ENCODE peak calls at places on chromosomes 5 and 9, in five cellular contexts. One of them, this sample, is unnamed.

GRCh38 chr9:136799079-136799853 is 3.1 kb downstream of the CCDC183 start:
- DNase-seq in SK-N-SH: no peak
- DNase-seq in K562: no peak
- DNase-seq in HepG2: peak
- DNase-seq in GM12878: no peak
- DNase-seq in this sample: no peak

GRCh38 chr5:31204955-31205354 is 11.5 kb downstream of the CDH6 start:
- DNase-seq in K562: no peak
- DNase-seq in HepG2: no peak
- DNase-seq in SK-N-SH: no peak
- DNase-seq in GM12878: no peak
- DNase-seq in this sample: no peak

GRCh38 chr9:28135571-28135970 is 562.3 kb upstream of the C9orf72 start:
- DNase-seq in K562: no peak
- DNase-seq in HepG2: no peak
- DNase-seq in GM12878: no peak
- DNase-seq in SK-N-SH: no peak
- DNase-seq in this sample: no peak

GRCh38 chr5:45692481-45692880 is 3.7 kb downstream of the HCN1 start:
- DNase-seq in SK-N-SH: no peak
- DNase-seq in GM12878: no peak
- DNase-seq in K562: no peak
- DNase-seq in HepG2: no peak
- DNase-seq in this sample: no peak

GRCh38 chr5:37838152-37838932 is 1.5 kb downstream of the GDNF start:
- DNase-seq in K562: no peak
- DNase-seq in SK-N-SH: peak
- DNase-seq in HepG2: no peak
- DNase-seq in GM12878: no peak
- DNase-seq in this sample: no peak

GRCh38 chr5:470961-471749 is 28.2 kb downstream of the EXOC3 start:
- DNase-seq in K562: no peak
- DNase-seq in GM12878: no peak
- DNase-seq in SK-N-SH: no peak
- DNase-seq in HepG2: no peak
- DNase-seq in this sample: no peak

GRCh38 chr9:113154471-113154870 is 3.7 kb downstream of the SLC31A2 start:
- DNase-seq in HepG2: no peak
- DNase-seq in SK-N-SH: no peak
- DNase-seq in GM12878: no peak
- DNase-seq in K562: no peak
- DNase-seq in this sample: no peak

GRCh38 chr5:95281211-95281610 is 3.7 kb downstream of the MCTP1 start:
- DNase-seq in K562: no peak
- DNase-seq in GM12878: no peak
- DNase-seq in HepG2: no peak
- DNase-seq in SK-N-SH: no peak
- DNase-seq in this sample: no peak

GRCh38 chr5:122772446-122772845 is 2.4 kb upstream of the SNX2 start:
- DNase-seq in GM12878: no peak
- DNase-seq in SK-N-SH: no peak
- DNase-seq in HepG2: peak
- DNase-seq in K562: no peak
- DNase-seq in this sample: no peak

GRCh38 chr5:97046270-97046982 is 96.0 kb downstream of the LIX1 start:
- DNase-seq in GM12878: no peak
- DNase-seq in HepG2: no peak
- DNase-seq in SK-N-SH: no peak
- DNase-seq in K562: no peak
- DNase-seq in this sample: no peak
- TF ChIP-seq CTCF in GM12878: peak
- TF ChIP-seq CTCF in HepG2: no peak
- TF ChIP-seq CTCF in SK-N-SH: no peak
- TF ChIP-seq CTCF in K562: peak
- TF ChIP-seq CTCF in this sample: no peak

GRCh38 chr5:174825587-174825986 is 101.2 kb downstream of the MSX2 start:
- DNase-seq in GM12878: no peak
- DNase-seq in K562: no peak
- DNase-seq in HepG2: no peak
- DNase-seq in SK-N-SH: no peak
- DNase-seq in this sample: no peak
- TF ChIP-seq GABPA in GM12878: no peak
- TF ChIP-seq GABPA in K562: no peak
- TF ChIP-seq GABPA in HepG2: no peak
- TF ChIP-seq GABPA in SK-N-SH: no peak
- TF ChIP-seq GABPA in this sample: no peak

DNA sequence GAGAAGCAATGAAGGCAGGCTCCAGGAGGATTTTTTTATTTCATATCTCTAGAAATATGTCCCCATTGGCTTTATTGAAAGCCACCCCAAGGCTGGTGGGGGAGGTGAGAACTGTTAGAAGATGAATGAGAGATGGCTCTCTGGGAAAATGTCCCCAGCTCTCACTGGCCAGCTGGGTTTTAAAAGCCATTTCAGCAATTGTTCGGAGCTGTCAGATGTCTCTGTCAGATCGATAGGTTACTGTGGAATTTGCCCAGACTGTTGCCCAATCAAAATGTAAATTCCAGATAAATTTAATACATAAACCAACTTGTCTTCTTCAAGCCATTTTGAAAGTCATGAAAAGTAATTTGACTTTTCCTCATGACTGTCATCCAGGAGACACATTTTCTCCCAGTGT is 67.0 kb upstream of the BRINP1 start:
- DNase-seq in HepG2: no peak
- DNase-seq in GM12878: no peak
- DNase-seq in K562: no peak
- DNase-seq in SK-N-SH: no peak
- DNase-seq in this sample: no peak
- TF ChIP-seq REST in HepG2: no peak
- TF ChIP-seq REST in GM12878: no peak
- TF ChIP-seq REST in K562: no peak
- TF ChIP-seq REST in SK-N-SH: no peak
- TF ChIP-seq REST in this sample: no peak

GRCh38 chr5:133247881-133248642 is 196.2 kb downstream of the HSPA4 start:
- DNase-seq in GM12878: no peak
- DNase-seq in SK-N-SH: peak
- DNase-seq in HepG2: peak
- DNase-seq in K562: peak
- DNase-seq in this sample: no peak
- TF ChIP-seq CTCF in GM12878: peak
- TF ChIP-seq CTCF in SK-N-SH: peak
- TF ChIP-seq CTCF in HepG2: peak
- TF ChIP-seq CTCF in K562: peak
- TF ChIP-seq CTCF in this sample: no peak

GRCh38 chr5:178278358-178279023 is 45.9 kb upstream of the PHYKPL start:
- DNase-seq in HepG2: no peak
- DNase-seq in SK-N-SH: peak
- DNase-seq in K562: no peak
- DNase-seq in GM12878: no peak
- DNase-seq in this sample: no peak

GRCh38 chr5:178279026-178279722 is 46.6 kb upstream of the PHYKPL start:
- DNase-seq in SK-N-SH: no peak
- DNase-seq in GM12878: no peak
- DNase-seq in HepG2: no peak
- DNase-seq in K562: no peak
- DNase-seq in this sample: no peak

GRCh38 chr5:178280631-178281030 is 48.0 kb upstream of the PHYKPL start:
- DNase-seq in K562: no peak
- DNase-seq in HepG2: no peak
- DNase-seq in SK-N-SH: peak
- DNase-seq in GM12878: no peak
- DNase-seq in this sample: no peak

GRCh38 chr5:178281321-178281720 is 48.7 kb upstream of the PHYKPL start:
- DNase-seq in GM12878: no peak
- DNase-seq in SK-N-SH: no peak
- DNase-seq in HepG2: no peak
- DNase-seq in K562: no peak
- DNase-seq in this sample: no peak

DNA sequence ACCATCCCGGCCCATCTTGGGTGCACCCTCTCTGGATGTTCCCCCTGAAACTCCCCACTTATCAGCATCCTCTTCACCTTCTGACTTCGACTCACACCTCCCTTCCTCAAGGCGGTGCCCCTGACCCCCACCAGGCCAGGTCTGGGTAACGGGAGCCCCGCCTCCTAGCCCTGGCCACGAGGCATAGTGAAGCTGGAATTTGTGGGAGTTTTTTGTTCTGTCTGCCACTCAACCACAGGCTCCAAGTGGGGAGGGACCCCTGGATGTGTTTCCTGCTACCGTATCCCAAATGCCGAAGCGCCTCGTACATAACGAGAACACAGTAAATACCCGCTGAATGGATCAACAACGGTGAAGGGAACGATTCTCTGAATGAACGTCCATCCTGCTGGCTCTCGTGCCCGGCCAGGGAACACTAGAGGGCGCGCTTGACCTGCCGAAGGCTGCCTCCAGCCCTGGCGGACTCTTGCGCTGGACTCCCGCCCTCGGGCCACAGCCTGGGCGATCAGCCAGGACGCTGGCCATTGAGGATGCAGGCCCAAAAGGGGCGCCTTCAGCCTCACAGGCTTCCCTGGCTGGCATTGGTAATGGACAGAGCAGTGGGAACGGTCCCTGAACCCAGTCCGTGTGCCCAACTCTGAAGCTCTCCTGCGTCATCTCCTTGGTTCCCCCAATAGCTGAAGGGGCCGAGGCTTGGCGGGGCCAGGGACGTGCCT is 47.3 kb upstream of the PHYKPL start:
- DNase-seq in K562: peak
- DNase-seq in GM12878: no peak
- DNase-seq in HepG2: peak
- DNase-seq in SK-N-SH: peak
- DNase-seq in this sample: peak
- TF ChIP-seq GABPA in K562: no peak
- TF ChIP-seq GABPA in GM12878: no peak
- TF ChIP-seq GABPA in HepG2: no peak
- TF ChIP-seq GABPA in SK-N-SH: no peak
- TF ChIP-seq GABPA in this sample: no peak

DNA sequence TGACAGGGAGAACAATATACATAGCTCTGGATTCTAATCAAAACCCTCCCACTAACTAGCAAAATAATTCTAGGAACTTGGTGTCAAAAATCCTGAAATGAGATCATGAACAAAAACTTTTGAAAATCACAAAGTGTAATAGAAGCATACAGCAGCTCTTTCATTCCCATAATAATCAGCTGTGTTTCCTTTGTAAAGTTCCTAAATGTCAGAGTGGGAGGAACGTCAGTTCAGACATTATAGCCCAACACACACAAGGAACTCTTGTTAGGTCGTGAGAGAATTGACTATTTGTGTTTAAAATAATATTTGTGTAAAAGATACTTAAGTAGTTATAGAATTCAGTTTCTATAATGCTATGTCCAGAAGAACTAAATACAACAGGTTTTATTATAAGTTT is 312.8 kb downstream of the SEMA5A start:
- DNase-seq in SK-N-SH: no peak
- DNase-seq in HepG2: no peak
- DNase-seq in K562: no peak
- DNase-seq in GM12878: no peak
- DNase-seq in this sample: no peak
- TF ChIP-seq REST in SK-N-SH: no peak
- TF ChIP-seq REST in HepG2: no peak
- TF ChIP-seq REST in K562: no peak
- TF ChIP-seq REST in GM12878: no peak
- TF ChIP-seq REST in this sample: no peak

GRCh38 chr9:120484162-120484561 is 95.8 kb downstream of the CDK5RAP2 start:
- DNase-seq in SK-N-SH: no peak
- DNase-seq in GM12878: no peak
- DNase-seq in K562: no peak
- DNase-seq in HepG2: no peak
- DNase-seq in this sample: no peak
- TF ChIP-seq CTCF in SK-N-SH: no peak
- TF ChIP-seq CTCF in GM12878: no peak
- TF ChIP-seq CTCF in K562: no peak
- TF ChIP-seq CTCF in HepG2: no peak
- TF ChIP-seq CTCF in this sample: no peak

GRCh38 chr9:75053869-75054268 is 25.8 kb upstream of the CARNMT1 start:
- DNase-seq in HepG2: no peak
- DNase-seq in GM12878: peak
- DNase-seq in K562: no peak
- DNase-seq in SK-N-SH: no peak
- DNase-seq in this sample: no peak

GRCh38 chr9:75051285-75051684 is 23.2 kb upstream of the CARNMT1 start:
- DNase-seq in HepG2: no peak
- DNase-seq in GM12878: no peak
- DNase-seq in SK-N-SH: no peak
- DNase-seq in K562: peak
- DNase-seq in this sample: no peak

DNA sequence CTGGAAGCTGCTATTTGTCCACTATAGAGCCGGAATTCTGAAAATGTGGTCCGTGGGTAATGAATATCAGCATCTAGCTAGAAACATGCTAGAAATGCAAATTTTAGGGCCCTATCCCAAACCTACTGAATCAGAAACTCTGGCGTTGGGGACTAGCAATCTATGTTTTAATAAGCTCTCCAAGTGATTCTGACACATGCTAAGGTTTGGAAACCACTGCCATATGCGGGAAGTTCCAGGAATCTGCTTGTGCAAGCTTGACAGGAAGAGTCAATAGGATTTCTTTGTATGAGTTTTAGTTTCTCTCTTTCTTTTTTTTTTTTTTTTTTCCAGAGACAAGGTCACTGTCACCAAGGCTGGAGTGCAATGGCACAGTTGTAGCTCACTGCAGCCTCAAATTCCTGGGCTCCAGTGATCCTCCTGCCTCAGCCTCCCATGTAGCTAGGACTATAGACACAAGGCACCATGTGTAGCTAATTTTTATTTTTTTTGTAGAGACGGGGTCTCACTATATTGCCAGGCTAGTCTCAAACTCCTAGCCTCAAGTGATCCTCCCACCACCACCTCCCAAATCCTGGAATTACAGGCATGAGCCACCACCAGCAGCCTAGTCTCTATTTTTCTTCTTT is 26.4 kb upstream of the CARNMT1 start:
- DNase-seq in K562: no peak
- DNase-seq in SK-N-SH: no peak
- DNase-seq in GM12878: no peak
- DNase-seq in HepG2: peak
- DNase-seq in this sample: no peak
- TF ChIP-seq GABPA in K562: no peak
- TF ChIP-seq GABPA in SK-N-SH: no peak
- TF ChIP-seq GABPA in GM12878: no peak
- TF ChIP-seq GABPA in HepG2: no peak
- TF ChIP-seq GABPA in this sample: no peak

DNA sequence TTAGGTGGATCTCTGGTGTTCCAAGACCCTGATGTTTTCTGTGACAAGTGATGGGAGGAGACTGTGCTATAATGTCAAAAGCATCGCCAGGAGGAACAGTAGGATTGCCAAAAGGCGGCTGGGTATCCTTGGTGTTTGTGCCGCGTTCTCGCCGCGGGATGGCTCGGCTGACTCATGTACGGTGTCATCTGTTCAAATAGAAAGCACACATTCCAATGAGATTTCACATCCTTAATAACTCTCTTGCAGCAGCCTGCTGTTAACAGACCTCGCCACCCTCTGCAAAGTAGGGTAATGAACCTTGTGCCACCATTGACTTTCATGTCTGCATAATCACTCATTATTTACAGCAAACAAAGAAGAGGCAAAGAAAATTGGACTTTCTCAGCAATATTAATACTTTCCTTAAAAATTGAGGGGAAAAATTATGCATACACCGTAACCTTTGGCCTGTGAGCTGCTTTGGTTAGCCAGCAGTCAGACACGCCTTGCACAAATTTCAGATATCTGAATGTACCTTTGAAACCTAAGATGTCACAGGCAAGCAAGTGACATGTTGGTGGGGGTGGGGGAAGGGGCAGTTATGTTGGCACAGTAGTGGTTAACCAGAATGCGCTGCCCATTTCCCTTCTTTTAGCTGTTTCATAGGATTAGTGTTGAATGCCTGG is 289.4 kb downstream of the EFNA5 start:
- DNase-seq in K562: no peak
- DNase-seq in GM12878: no peak
- DNase-seq in SK-N-SH: no peak
- DNase-seq in HepG2: peak
- DNase-seq in this sample: no peak
- TF ChIP-seq REST in K562: no peak
- TF ChIP-seq REST in GM12878: no peak
- TF ChIP-seq REST in SK-N-SH: peak
- TF ChIP-seq REST in HepG2: no peak
- TF ChIP-seq REST in this sample: no peak

This sample was measured in HL-60.